ENCODE peak calls at places on chromosomes 3 and 15, in four cellular contexts. F is BJ, U is NB4, O is hepatocyte. R is an unnamed sample.

GRCh38 chr3:196624008-196624790 is 15.3 kb upstream of the NRROS start:
- DNase-seq in F (no peak), U (peak; percentile 90), O (no peak), R (no peak)

GRCh38 chr15:88741046-88741445 is 62.2 kb upstream of the ACAN start:
- DNase-seq in F (no peak), U (no peak), O (no peak), R (no peak)

GRCh38 chr3:5254281-5255048 is 67.0 kb downstream of the EDEM1 start:
- DNase-seq in F (no peak), U (no peak), O (no peak), R (no peak)

GRCh38 chr3:5389057-5389456 is 201.6 kb downstream of the EDEM1 start:
- DNase-seq in F (no peak), U (no peak), O (peak; percentile 44), R (no peak)

GRCh38 chr3:8996681-8997121 is 33.4 kb upstream of the RAD18 start:
- DNase-seq in F (peak; percentile 16), U (no peak), O (peak; percentile 52), R (no peak)

GRCh38 chr15:39896101-39896500 is 24.0 kb downstream of the GPR176 start:
- DNase-seq in F (no peak), U (no peak), O (no peak), R (no peak)

GRCh38 chr3:13235079-13235478 is 161.8 kb upstream of the IQSEC1 start:
- DNase-seq in F (no peak), U (peak; percentile 85), O (no peak), R (peak; percentile 49)

GRCh38 chr3:160747437-160747836 is 8.6 kb upstream of the PPM1L start:
- DNase-seq in F (no peak), U (no peak), O (no peak), R (no peak)

GRCh38 chr3:186772281-186772885 is 11.0 kb upstream of the EIF4A2 start:
- DNase-seq in F (no peak), U (no peak), O (no peak), R (no peak)

GRCh38 chr3:65776494-65776893 is 262.2 kb downstream of the MAGI1 start:
- DNase-seq in F (peak; percentile 29), U (no peak), O (no peak), R (no peak)

GRCh38 chr3:119301001-119301400 is 6.8 kb downstream of the ARHGAP31 start:
- DNase-seq in F (no peak), U (no peak), O (no peak), R (no peak)

GRCh38 chr3:58487140-58487886 is 4.6 kb upstream of the KCTD6 start:
- DNase-seq in F (peak; percentile 9), U (peak; percentile 51), O (no peak), R (no peak)

GRCh38 chr15:63599401-63600000 is 2.3 kb downstream of the FBXL22 start:
- DNase-seq in F (no peak), U (peak; percentile 66), O (peak; percentile 46), R (peak; percentile 29)

GRCh38 chr3:177337548-177338331 is 140.5 kb upstream of the TBL1XR1 start:
- DNase-seq in F (no peak), U (peak; percentile 63), O (no peak), R (no peak)

GRCh38 chr3:15284121-15284889 is 48.1 kb downstream of the SH3BP5 start:
- DNase-seq in F (no peak), U (peak; percentile 61), O (no peak), R (no peak)

GRCh38 chr15:31402003-31402402 is 75.4 kb downstream of the KLF13 start:
- DNase-seq in F (no peak), U (no peak), O (no peak), R (no peak)

GRCh38 chr3:108076564-108076963 is 14.3 kb downstream of the CD47 start:
- DNase-seq in F (no peak), U (no peak), O (no peak), R (no peak)

GRCh38 chr3:155995525-155996370 is 124.6 kb upstream of the KCNAB1 start:
- DNase-seq in F (no peak), U (peak; percentile 58), O (peak; percentile 58), R (no peak)

R was measured in GM12891.